ENCODE peak calls at places on chromosome 7, in six cellular contexts. Q, D, U, V, H and A are unnamed samples. For H3K4me1 and H3K27me3, the result is how much of the 10 kb centered on the place peaks cover.

GRCh38 chr7:35004531-35005096 is 32.7 kb downstream of the DPY19L1 start:
- DNase-seq in Q (no peak), D (peak), U (no peak), V (no peak), H (no peak), A (no peak)

GRCh38 chr7:150400779-150401423 is 21.8 kb downstream of the ZNF775 start:
- DNase-seq in Q (no peak), D (no peak), U (no peak), V (peak), H (no peak), A (no peak)

GRCh38 chr7:2567663-2568238 is 9.0 kb downstream of the IQCE start:
- DNase-seq in Q (no peak), D (no peak), U (no peak), V (peak), H (peak), A (no peak)

GRCh38 chr7:159091480-159092475 is 52.9 kb downstream of the VIPR2 start:
- DNase-seq in Q (no peak), D (no peak), U (no peak), V (no peak), H (peak), A (peak)

GRCh38 chr7:46784746-46785145 is 797.2 kb downstream of the TNS3 start:
- DNase-seq in Q (no peak), D (peak), U (no peak), V (peak), H (peak), A (no peak)

GRCh38 chr7:152587366-152587765 is 88.6 kb downstream of the XRCC2 start:
- DNase-seq in Q (no peak), D (no peak), U (no peak), V (no peak), H (no peak), A (no peak)

GRCh38 chr7:16718111-16718656 is 35.4 kb upstream of the TSPAN13 start:
- DNase-seq in Q (no peak), D (no peak), U (no peak), V (no peak), H (no peak), A (no peak)

GRCh38 chr7:107953924-107954303 is 49.0 kb downstream of the LAMB1 start:
- DNase-seq in Q (no peak), D (no peak), U (no peak), V (peak), H (peak), A (no peak)

GRCh38 chr7:51080622-51081269 is 235.9 kb downstream of the COBL start:
- DNase-seq in Q (no peak), D (no peak), U (no peak), V (no peak), H (no peak), A (no peak)

GRCh38 chr7:148697256-148697841 is 1.4 kb upstream of the CUL1 start:
- DNase-seq in Q (peak), D (no peak), U (peak), V (no peak), H (peak), A (no peak)

GRCh38 chr7:140061607-140061930 is 1.2 kb downstream of the PARP12 start:
- DNase-seq in Q (no peak), D (no peak), U (no peak), V (no peak), H (no peak), A (no peak)

GRCh38 chr7:142535123-142535779 is 214.0 kb upstream of the PRSS1 start:
- DNase-seq in Q (peak), D (peak), U (peak), V (peak), H (peak), A (no peak)

GRCh38 chr7:137625197-137625596 is 221.6 kb downstream of the DGKI start:
- DNase-seq in Q (no peak), D (peak), U (no peak), V (no peak), H (no peak), A (no peak)

GRCh38 chr7:81299272-81299671 is 380.4 kb upstream of the SEMA3C start:
- DNase-seq in Q (no peak), D (peak), U (no peak), V (peak), H (peak), A (no peak)

GRCh38 chr7:80749270-80749669 is 110.8 kb downstream of the CD36 start:
- DNase-seq in Q (no peak), D (no peak), U (no peak), V (no peak), H (no peak), A (no peak)

GRCh38 chr7:101536668-101537067 is 92.4 kb downstream of the MYL10 start:
- DNase-seq in Q (no peak), D (no peak), U (no peak), V (no peak), H (peak), A (no peak)

GRCh38 chr7:45689797-45690761 is 115.9 kb downstream of the ADCY1 start:
- DNase-seq in Q (no peak), D (no peak), U (no peak), V (no peak), H (no peak), A (no peak)

GRCh38 chr7:147492621-147493020 is 1097.9 kb upstream of the C7orf33 start:
- DNase-seq in Q (no peak), D (no peak), U (no peak), V (no peak), H (peak), A (no peak)

GRCh38 chr7:76191783-76192240 is 9.9 kb upstream of the SRRM3 start:
- DNase-seq in Q (peak), D (peak), U (no peak), V (peak), H (peak), A (no peak)

GRCh38 chr7:16295558-16295957 is 125.8 kb downstream of the CRPPA start:
- DNase-seq in Q (no peak), D (no peak), U (no peak), V (no peak), H (no peak), A (no peak)

GRCh38 chr7:46244752-46245151 is 323.7 kb upstream of the IGFBP3 start:
- DNase-seq in Q (no peak), D (no peak), U (no peak), V (no peak), H (no peak), A (no peak)

GRCh38 chr7:6675807-6676405 is 30.8 kb downstream of the ZNF12 start:
- DNase-seq in Q (no peak), D (no peak), U (no peak), V (no peak), H (no peak), A (no peak)

GRCh38 chr7:5423844-5424688 is 432 bp upstream of the TNRC18 start:
- DNase-seq in Q (peak), D (peak), U (no peak), V (peak), H (peak), A (peak)

GRCh38 chr7:101814996-101815825 is 2.2 kb upstream of the CUX1 start:
- DNase-seq in Q (no peak), D (no peak), U (peak), V (peak), H (no peak), A (no peak)

GRCh38 chr7:51029586-51030230 is 247.0 kb upstream of the GRB10 start:
- DNase-seq in Q (no peak), D (no peak), U (no peak), V (no peak), H (peak), A (no peak)

GRCh38 chr7:96621932-96622331 is 87.7 kb downstream of the SEM1 start:
- DNase-seq in Q (no peak), D (no peak), U (no peak), V (no peak), H (no peak), A (no peak)

GRCh38 chr7:157415486-157415885 is 78.7 kb downstream of the DNAJB6 start:
- DNase-seq in Q (no peak), D (no peak), U (no peak), V (no peak), H (peak), A (no peak)

GRCh38 chr7:109101332-109101731 is 531.7 kb downstream of the DNAJB9 start:
- DNase-seq in Q (no peak), D (no peak), U (no peak), V (no peak), H (no peak), A (no peak)

GRCh38 chr7:117997862-117998825 is 124.9 kb upstream of the CTTNBP2 start:
- DNase-seq in Q (no peak), D (no peak), U (no peak), V (no peak), H (no peak), A (no peak)

GRCh38 chr7:38463277-38464224 is 167.6 kb downstream of the AMPH start:
- DNase-seq in Q (peak), D (no peak), U (peak), V (peak), H (no peak), A (no peak)

GRCh38 chr7:70698219-70698832 is 433.6 kb upstream of the GALNT17 start:
- DNase-seq in Q (peak), D (no peak), U (no peak), V (peak), H (peak), A (no peak)

GRCh38 chr7:82699773-82700186 is 256.2 kb upstream of the CACNA2D1 start:
- DNase-seq in Q (no peak), D (peak), U (no peak), V (peak), H (peak), A (no peak)

GRCh38 chr7:134134004-134134403 is 6.9 kb downstream of the LRGUK start:
- DNase-seq in Q (no peak), D (no peak), U (no peak), V (no peak), H (no peak), A (no peak)

GRCh38 chr7:142482899-142483658 is 225.2 kb upstream of the PRSS58 start:
- DNase-seq in Q (peak), D (peak), U (no peak), V (peak), H (peak), A (no peak)

GRCh38 chr7:10845225-10845624 is 128.4 kb upstream of the PHF14 start:
- DNase-seq in Q (no peak), D (no peak), U (no peak), V (no peak), H (no peak), A (no peak)

GRCh38 chr7:100825760-100826545 is 1.4 kb downstream of the EPHB4 start:
- DNase-seq in Q (no peak), D (no peak), U (no peak), V (peak), H (peak), A (no peak)

GRCh38 chr7:63067897-63068585 is 930.6 kb upstream of the ZNF722 start:
- DNase-seq in Q (no peak), D (no peak), U (no peak), V (no peak), H (no peak), A (no peak)
- H3K4me1 ChIP-seq in Q (under half), D (under half), U (under half), V (under half), H (under half), A (under half)

GRCh38 chr7:92761391-92762098 is 74.8 kb downstream of the CDK6 start:
- DNase-seq in Q (no peak), D (no peak), U (no peak), V (no peak), H (no peak), A (no peak)
- H3K4me3 ChIP-seq in Q (no peak), D (no peak), U (no peak), V (no peak), H (no peak), A (no peak)

GRCh38 chr7:12909483-12909882 is 222.1 kb downstream of the ARL4A start:
- DNase-seq in Q (no peak), D (no peak), U (no peak), V (no peak), H (no peak), A (no peak)

GRCh38 chr7:12907774-12908173 is 220.3 kb downstream of the ARL4A start:
- DNase-seq in Q (no peak), D (no peak), U (no peak), V (no peak), H (peak), A (no peak)

GRCh38 chr7:12905671-12906070 is 218.2 kb downstream of the ARL4A start:
- DNase-seq in Q (no peak), D (no peak), U (no peak), V (no peak), H (no peak), A (no peak)

GRCh38 chr7:12913002-12913401 is 225.6 kb downstream of the ARL4A start:
- DNase-seq in Q (no peak), D (no peak), U (no peak), V (no peak), H (no peak), A (no peak)

DNA sequence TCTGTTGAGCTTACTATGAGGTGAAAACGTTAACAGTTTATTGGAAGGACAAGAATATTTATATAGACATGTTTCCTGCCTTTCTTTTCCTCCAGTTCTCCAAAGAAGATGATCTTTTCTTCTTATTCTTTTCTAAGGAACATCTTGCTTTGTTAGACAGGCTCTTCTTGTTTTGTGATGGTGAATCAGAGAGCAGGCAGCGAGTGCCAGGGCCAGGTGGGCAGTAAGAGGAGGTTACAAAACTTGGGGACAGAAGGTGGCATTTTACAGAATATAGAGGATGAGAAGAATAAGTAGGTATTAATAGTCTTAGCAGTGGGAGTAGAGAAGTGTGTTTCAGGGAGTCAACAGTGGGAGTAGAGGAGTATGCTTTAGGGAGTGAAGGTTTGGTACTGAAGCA is 223.6 kb downstream of the ARL4A start:
- DNase-seq in Q (no peak), D (no peak), U (no peak), V (no peak), H (no peak), A (no peak)
- H3K27me3 ChIP-seq in Q (under half), D (under half), U (under half), V (under half), H (under half), A (under half)

DNA sequence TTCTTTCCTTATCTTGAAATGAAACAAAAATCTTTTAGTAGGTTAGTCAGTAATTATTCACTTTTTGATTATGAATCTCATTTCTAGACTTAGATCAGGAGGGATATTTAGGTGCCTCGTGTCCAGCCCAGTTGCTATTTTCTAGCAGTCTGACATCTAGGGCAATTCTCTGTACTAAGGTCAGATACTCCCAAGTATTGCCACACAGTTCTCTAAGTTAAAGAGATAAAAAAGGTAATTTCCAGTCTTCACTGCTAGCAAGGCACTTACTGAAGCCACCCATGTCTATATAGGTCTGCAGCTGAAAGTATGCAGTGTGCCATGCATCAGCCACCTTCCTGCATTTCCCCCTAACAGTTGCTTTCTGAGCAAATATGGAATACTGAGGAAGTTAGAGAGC is 83.4 kb downstream of the PON1 start:
- DNase-seq in Q (no peak), D (no peak), U (no peak), V (peak), H (no peak), A (no peak)
- H3K4me1 ChIP-seq in Q (under half), D (under half), U (under half), V (under half), H (under half), A (under half)

GRCh38 chr7:41185851-41186250 is 517.0 kb downstream of the INHBA start:
- DNase-seq in Q (no peak), D (no peak), U (no peak), V (no peak), H (no peak), A (no peak)

GRCh38 chr7:41188163-41189130 is 514.4 kb downstream of the INHBA start:
- DNase-seq in Q (no peak), D (no peak), U (no peak), V (no peak), H (peak), A (no peak)

GRCh38 chr7:41189866-41190265 is 513.0 kb downstream of the INHBA start:
- DNase-seq in Q (no peak), D (peak), U (no peak), V (peak), H (peak), A (peak)

GRCh38 chr7:41190615-41191014 is 512.3 kb downstream of the INHBA start:
- DNase-seq in Q (no peak), D (no peak), U (no peak), V (no peak), H (no peak), A (no peak)

GRCh38 chr7:41187322-41187721 is 515.6 kb downstream of the INHBA start:
- DNase-seq in Q (no peak), D (no peak), U (no peak), V (no peak), H (peak), A (no peak)
- H3K4me3 ChIP-seq in Q (no peak), D (no peak), U (no peak), V (no peak), H (no peak), A (no peak)

GRCh38 chr7:132488634-132489302 is 87.5 kb downstream of the PLXNA4 start:
- DNase-seq in Q (no peak), D (no peak), U (no peak), V (no peak), H (peak), A (no peak)
- H3K27me3 ChIP-seq in Q (under half), D (under half), U (under half), V (under half), H (under half), A (under half)

GRCh38 chr7:128831994-128832879 is 2.0 kb downstream of the FLNC start:
- DNase-seq in Q (no peak), D (no peak), U (no peak), V (peak), H (peak), A (no peak)
- H3K4me1 ChIP-seq in Q (under half), D (under half), U (under half), V (half or more), H (half or more), A (under half)